ENCODE peak calls at places on chromosome 9, in ten cellular contexts. One of them, this sample, is unnamed.

GRCh38 chr9:98009926-98010325 is 26.8 kb downstream of the ANP32B start:
- DNase-seq in uterus: no peak
- DNase-seq in upper lobe of right lung: no peak
- DNase-seq in PC-3: no peak
- DNase-seq in gastrocnemius medialis: no peak
- DNase-seq in body of pancreas: no peak
- DNase-seq in psoas muscle: no peak
- DNase-seq in brain microvascular endothelial cell: peak; percentile 59
- DNase-seq in A673: no peak
- DNase-seq in CD8-positive, alpha-beta T cell: no peak
- DNase-seq in this sample: peak; percentile 69

GRCh38 chr9:85723220-85723619 is 18.5 kb downstream of the AGTPBP1 start:
- DNase-seq in uterus: no peak
- DNase-seq in upper lobe of right lung: no peak
- DNase-seq in PC-3: no peak
- DNase-seq in gastrocnemius medialis: no peak
- DNase-seq in body of pancreas: no peak
- DNase-seq in psoas muscle: no peak
- DNase-seq in brain microvascular endothelial cell: no peak
- DNase-seq in A673: no peak
- DNase-seq in CD8-positive, alpha-beta T cell: peak; percentile 88
- DNase-seq in this sample: no peak

GRCh38 chr9:5178126-5178805 is 7.2 kb downstream of the INSL6 start:
- DNase-seq in uterus: no peak
- DNase-seq in upper lobe of right lung: no peak
- DNase-seq in PC-3: no peak
- DNase-seq in gastrocnemius medialis: no peak
- DNase-seq in body of pancreas: no peak
- DNase-seq in psoas muscle: no peak
- DNase-seq in brain microvascular endothelial cell: no peak
- DNase-seq in A673: no peak
- DNase-seq in CD8-positive, alpha-beta T cell: no peak
- DNase-seq in this sample: no peak

GRCh38 chr9:22052376-22052945 is 43.4 kb upstream of the CDKN2B start:
- DNase-seq in uterus: no peak
- DNase-seq in upper lobe of right lung: no peak
- DNase-seq in PC-3: peak; percentile 98
- DNase-seq in gastrocnemius medialis: no peak
- DNase-seq in body of pancreas: no peak
- DNase-seq in psoas muscle: no peak
- DNase-seq in brain microvascular endothelial cell: peak; percentile 99
- DNase-seq in A673: no peak
- DNase-seq in CD8-positive, alpha-beta T cell: no peak
- DNase-seq in this sample: no peak

GRCh38 chr9:16624356-16624755 is 246.1 kb downstream of the BNC2 start:
- DNase-seq in uterus: no peak
- DNase-seq in upper lobe of right lung: no peak
- DNase-seq in PC-3: no peak
- DNase-seq in gastrocnemius medialis: no peak
- DNase-seq in body of pancreas: no peak
- DNase-seq in psoas muscle: no peak
- DNase-seq in brain microvascular endothelial cell: no peak
- DNase-seq in A673: no peak
- DNase-seq in CD8-positive, alpha-beta T cell: no peak
- DNase-seq in this sample: no peak

GRCh38 chr9:106596984-106597383 is 266.0 kb upstream of the ZNF462 start:
- DNase-seq in uterus: no peak
- DNase-seq in upper lobe of right lung: no peak
- DNase-seq in PC-3: no peak
- DNase-seq in gastrocnemius medialis: no peak
- DNase-seq in body of pancreas: no peak
- DNase-seq in psoas muscle: no peak
- DNase-seq in brain microvascular endothelial cell: no peak
- DNase-seq in A673: no peak
- DNase-seq in CD8-positive, alpha-beta T cell: no peak
- DNase-seq in this sample: no peak

GRCh38 chr9:27377147-27377807 is 80.3 kb upstream of the EQTN start:
- DNase-seq in uterus: no peak
- DNase-seq in upper lobe of right lung: no peak
- DNase-seq in PC-3: peak; percentile 38
- DNase-seq in gastrocnemius medialis: peak; percentile 49
- DNase-seq in body of pancreas: no peak
- DNase-seq in psoas muscle: no peak
- DNase-seq in brain microvascular endothelial cell: no peak
- DNase-seq in A673: peak; percentile 0
- DNase-seq in CD8-positive, alpha-beta T cell: no peak
- DNase-seq in this sample: no peak

GRCh38 chr9:128921881-128922763 is 1.3 kb downstream of the PHYHD1 start:
- DNase-seq in uterus: peak; percentile 79
- DNase-seq in upper lobe of right lung: peak; percentile 81
- DNase-seq in PC-3: no peak
- DNase-seq in gastrocnemius medialis: peak; percentile 37
- DNase-seq in body of pancreas: peak; percentile 72
- DNase-seq in psoas muscle: peak; percentile 56
- DNase-seq in brain microvascular endothelial cell: no peak
- DNase-seq in A673: peak; percentile 82
- DNase-seq in CD8-positive, alpha-beta T cell: no peak
- DNase-seq in this sample: no peak

GRCh38 chr9:89482950-89483349 is 15.0 kb downstream of the SEMA4D start:
- DNase-seq in uterus: no peak
- DNase-seq in upper lobe of right lung: no peak
- DNase-seq in PC-3: no peak
- DNase-seq in gastrocnemius medialis: peak; percentile 79
- DNase-seq in body of pancreas: no peak
- DNase-seq in psoas muscle: peak; percentile 54
- DNase-seq in brain microvascular endothelial cell: no peak
- DNase-seq in A673: no peak
- DNase-seq in CD8-positive, alpha-beta T cell: peak; percentile 44
- DNase-seq in this sample: no peak

GRCh38 chr9:107989099-107989498 is 499.5 kb upstream of the KLF4 start:
- DNase-seq in uterus: no peak
- DNase-seq in upper lobe of right lung: no peak
- DNase-seq in PC-3: no peak
- DNase-seq in gastrocnemius medialis: no peak
- DNase-seq in body of pancreas: no peak
- DNase-seq in psoas muscle: no peak
- DNase-seq in brain microvascular endothelial cell: no peak
- DNase-seq in A673: no peak
- DNase-seq in CD8-positive, alpha-beta T cell: no peak
- DNase-seq in this sample: no peak

GRCh38 chr9:94014066-94014654 is 59.0 kb upstream of the BARX1 start:
- DNase-seq in uterus: no peak
- DNase-seq in upper lobe of right lung: no peak
- DNase-seq in PC-3: peak; percentile 56
- DNase-seq in gastrocnemius medialis: no peak
- DNase-seq in body of pancreas: no peak
- DNase-seq in psoas muscle: no peak
- DNase-seq in brain microvascular endothelial cell: peak; percentile 30
- DNase-seq in A673: peak; percentile 60
- DNase-seq in CD8-positive, alpha-beta T cell: no peak
- DNase-seq in this sample: no peak

GRCh38 chr9:71911908-71912325 is 478 bp downstream of the C9orf85 start:
- DNase-seq in uterus: no peak
- DNase-seq in upper lobe of right lung: no peak
- DNase-seq in PC-3: no peak
- DNase-seq in gastrocnemius medialis: no peak
- DNase-seq in body of pancreas: no peak
- DNase-seq in psoas muscle: no peak
- DNase-seq in brain microvascular endothelial cell: no peak
- DNase-seq in A673: peak; percentile 54
- DNase-seq in CD8-positive, alpha-beta T cell: no peak
- DNase-seq in this sample: no peak

GRCh38 chr9:113352411-113352810 is 3.1 kb downstream of the BSPRY start:
- DNase-seq in uterus: no peak
- DNase-seq in upper lobe of right lung: no peak
- DNase-seq in PC-3: peak; percentile 53
- DNase-seq in gastrocnemius medialis: no peak
- DNase-seq in body of pancreas: no peak
- DNase-seq in psoas muscle: no peak
- DNase-seq in brain microvascular endothelial cell: no peak
- DNase-seq in A673: no peak
- DNase-seq in CD8-positive, alpha-beta T cell: no peak
- DNase-seq in this sample: peak; percentile 7

GRCh38 chr9:108786756-108787663 is 68.8 kb downstream of the ACTL7B start:
- DNase-seq in uterus: no peak
- DNase-seq in upper lobe of right lung: no peak
- DNase-seq in PC-3: peak; percentile 14
- DNase-seq in gastrocnemius medialis: no peak
- DNase-seq in body of pancreas: no peak
- DNase-seq in psoas muscle: no peak
- DNase-seq in brain microvascular endothelial cell: peak; percentile 25
- DNase-seq in A673: peak; percentile 85
- DNase-seq in CD8-positive, alpha-beta T cell: no peak
- DNase-seq in this sample: no peak

GRCh38 chr9:9791621-9792020 is 821.2 kb downstream of the PTPRD start:
- DNase-seq in uterus: no peak
- DNase-seq in upper lobe of right lung: no peak
- DNase-seq in PC-3: peak; percentile 25
- DNase-seq in gastrocnemius medialis: no peak
- DNase-seq in body of pancreas: no peak
- DNase-seq in psoas muscle: no peak
- DNase-seq in brain microvascular endothelial cell: no peak
- DNase-seq in A673: peak; percentile 6
- DNase-seq in CD8-positive, alpha-beta T cell: no peak
- DNase-seq in this sample: no peak

DNA sequence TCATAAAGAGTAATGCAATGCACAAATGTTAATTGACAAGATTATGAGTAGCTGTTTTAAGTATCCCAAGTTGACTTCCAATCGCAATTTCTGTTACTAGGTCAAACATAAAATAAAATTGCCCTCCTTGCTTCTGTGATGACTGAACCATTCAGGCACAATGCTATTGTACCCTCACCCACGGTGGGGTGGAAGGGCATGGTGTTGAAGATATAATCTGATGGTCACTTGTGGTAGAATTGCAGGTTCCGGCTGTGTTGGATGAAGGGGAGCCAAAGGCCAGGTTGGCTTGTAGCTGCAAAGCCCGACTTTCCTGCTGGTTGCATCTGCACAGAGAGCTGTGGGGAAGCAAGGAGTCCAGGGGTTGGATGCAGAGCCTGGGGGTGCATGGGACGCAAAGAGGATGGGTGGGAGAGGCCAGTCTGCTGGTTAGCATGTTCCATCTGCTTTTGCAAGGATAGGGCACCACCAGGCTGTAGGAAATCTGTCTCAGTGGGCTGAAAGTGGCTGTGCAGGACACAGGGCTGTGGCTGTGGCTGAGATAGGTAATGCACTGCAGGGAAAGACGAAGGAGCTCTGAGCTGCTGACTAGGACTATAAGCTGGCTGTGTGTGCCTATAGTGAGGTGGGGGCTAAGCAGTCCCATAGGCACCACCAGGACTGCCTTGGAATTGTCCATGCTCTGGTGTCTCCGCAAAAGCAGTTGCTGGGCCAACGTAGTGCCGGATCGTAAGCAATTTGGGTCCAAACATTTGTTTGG is 31.5 kb upstream of the PUM3 start:
- DNase-seq in uterus: no peak
- DNase-seq in upper lobe of right lung: no peak
- DNase-seq in PC-3: no peak
- DNase-seq in gastrocnemius medialis: no peak
- DNase-seq in body of pancreas: no peak
- DNase-seq in psoas muscle: no peak
- DNase-seq in brain microvascular endothelial cell: no peak
- DNase-seq in A673: no peak
- DNase-seq in CD8-positive, alpha-beta T cell: no peak
- DNase-seq in this sample: no peak
- H3K27me3 ChIP-seq in uterus: no peaks in the 10 kb centered on the region
- H3K27me3 ChIP-seq in upper lobe of right lung: peaks cover 4% of the 10 kb centered on the region
- H3K27me3 ChIP-seq in PC-3: peaks cover 83% of the 10 kb centered on the region
- H3K27me3 ChIP-seq in gastrocnemius medialis: no peaks in the 10 kb centered on the region
- H3K27me3 ChIP-seq in body of pancreas: no peaks in the 10 kb centered on the region
- H3K27me3 ChIP-seq in psoas muscle: peaks cover 2% of the 10 kb centered on the region
- H3K27me3 ChIP-seq in brain microvascular endothelial cell: no peaks in the 10 kb centered on the region
- H3K27me3 ChIP-seq in A673: peaks cover 73% of the 10 kb centered on the region
- H3K27me3 ChIP-seq in CD8-positive, alpha-beta T cell: no peaks in the 10 kb centered on the region
- H3K27me3 ChIP-seq in this sample: no peaks in the 10 kb centered on the region

DNA sequence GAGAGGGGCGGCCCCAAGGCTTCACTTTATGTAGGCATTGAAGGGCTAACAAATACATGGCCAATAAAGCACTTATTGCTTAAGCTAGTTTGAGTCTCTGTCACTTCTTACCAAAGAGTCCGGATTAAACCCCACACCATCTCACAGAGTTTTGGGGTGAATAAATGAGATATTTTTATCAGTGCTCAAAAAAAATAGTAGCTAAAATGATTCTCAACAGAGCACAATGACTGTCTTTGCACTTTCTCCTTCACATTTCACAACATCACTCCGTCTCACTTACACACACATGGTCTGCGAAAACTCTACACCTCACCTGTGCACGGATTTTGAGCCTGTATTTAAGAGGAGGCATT is 92.9 kb downstream of the LMX1B start:
- DNase-seq in uterus: no peak
- DNase-seq in upper lobe of right lung: no peak
- DNase-seq in PC-3: no peak
- DNase-seq in gastrocnemius medialis: no peak
- DNase-seq in body of pancreas: no peak
- DNase-seq in psoas muscle: no peak
- DNase-seq in brain microvascular endothelial cell: no peak
- DNase-seq in A673: no peak
- DNase-seq in CD8-positive, alpha-beta T cell: no peak
- DNase-seq in this sample: no peak
- TF ChIP-seq CTCF in uterus: no peak
- TF ChIP-seq CTCF in upper lobe of right lung: no peak
- TF ChIP-seq CTCF in PC-3: no peak
- TF ChIP-seq CTCF in gastrocnemius medialis: no peak
- TF ChIP-seq CTCF in body of pancreas: no peak
- TF ChIP-seq CTCF in psoas muscle: no peak
- TF ChIP-seq CTCF in brain microvascular endothelial cell: no peak
- TF ChIP-seq CTCF in A673: peak; percentile 5
- TF ChIP-seq CTCF in CD8-positive, alpha-beta T cell: peak; percentile 8
- TF ChIP-seq CTCF in this sample: no peak

DNA sequence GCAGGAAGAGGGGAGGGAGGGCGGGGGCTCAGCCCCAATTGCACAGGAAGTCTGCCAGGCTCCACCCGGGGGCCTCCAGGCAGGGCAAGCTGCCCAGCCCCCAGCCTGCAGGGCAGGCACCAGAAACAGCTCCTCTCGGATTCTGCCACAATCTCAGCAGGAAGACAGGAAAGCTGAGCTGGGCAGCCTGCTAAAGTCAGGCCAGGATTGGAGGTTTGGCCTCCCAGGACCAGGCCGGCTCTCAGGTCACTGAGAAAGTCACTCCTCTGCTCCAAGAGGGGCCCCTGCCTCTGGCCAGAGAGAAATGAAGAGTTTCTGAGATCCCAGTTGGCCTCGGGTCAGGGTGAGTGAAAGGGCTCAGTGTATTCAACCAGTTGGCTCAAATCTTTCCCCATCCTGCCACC is 54.6 kb upstream of the STXBP1 start:
- DNase-seq in uterus: no peak
- DNase-seq in upper lobe of right lung: no peak
- DNase-seq in PC-3: peak; percentile 56
- DNase-seq in gastrocnemius medialis: no peak
- DNase-seq in body of pancreas: no peak
- DNase-seq in psoas muscle: no peak
- DNase-seq in brain microvascular endothelial cell: no peak
- DNase-seq in A673: peak; percentile 70
- DNase-seq in CD8-positive, alpha-beta T cell: peak; percentile 66
- DNase-seq in this sample: no peak
- H3K4me3 ChIP-seq in uterus: no peak overlapping the region
- H3K4me3 ChIP-seq in upper lobe of right lung: no peak overlapping the region
- H3K4me3 ChIP-seq in PC-3: no peak overlapping the region
- H3K4me3 ChIP-seq in gastrocnemius medialis: no peak overlapping the region
- H3K4me3 ChIP-seq in body of pancreas: no peak overlapping the region
- H3K4me3 ChIP-seq in psoas muscle: no peak overlapping the region
- H3K4me3 ChIP-seq in brain microvascular endothelial cell: no peak overlapping the region
- H3K4me3 ChIP-seq in A673: no peak overlapping the region
- H3K4me3 ChIP-seq in CD8-positive, alpha-beta T cell: peak overlapping the region; percentile 46
- H3K4me3 ChIP-seq in this sample: no peak overlapping the region

GRCh38 chr9:976805-977360 is 428 bp downstream of the DMRT3 start:
- DNase-seq in uterus: no peak
- DNase-seq in upper lobe of right lung: no peak
- DNase-seq in PC-3: peak; percentile 11
- DNase-seq in gastrocnemius medialis: no peak
- DNase-seq in body of pancreas: peak; percentile 21
- DNase-seq in psoas muscle: no peak
- DNase-seq in brain microvascular endothelial cell: no peak
- DNase-seq in A673: no peak
- DNase-seq in CD8-positive, alpha-beta T cell: no peak
- DNase-seq in this sample: no peak
- H3K27me3 ChIP-seq in uterus: peaks cover 83% of the 10 kb centered on the region
- H3K27me3 ChIP-seq in upper lobe of right lung: peaks cover 98% of the 10 kb centered on the region
- H3K27me3 ChIP-seq in PC-3: peaks cover 42% of the 10 kb centered on the region
- H3K27me3 ChIP-seq in gastrocnemius medialis: peaks cover 57% of the 10 kb centered on the region
- H3K27me3 ChIP-seq in body of pancreas: no peaks in the 10 kb centered on the region
- H3K27me3 ChIP-seq in psoas muscle: peaks cover 46% of the 10 kb centered on the region
- H3K27me3 ChIP-seq in brain microvascular endothelial cell: peaks cover 90% of the 10 kb centered on the region
- H3K27me3 ChIP-seq in A673: peaks cover 98% of the 10 kb centered on the region
- H3K27me3 ChIP-seq in CD8-positive, alpha-beta T cell: peaks cover 37% of the 10 kb centered on the region
- H3K27me3 ChIP-seq in this sample: peaks cover 17% of the 10 kb centered on the region

This sample was measured in ascending aorta.